ENCODE peak calls at places on chromosomes 7 and 10, in four cellular contexts. S, O, N and Z are unnamed samples.
A peak's percentile ranks its signal among the peaks of the same experiment; 100 is the strongest.

GRCh38 chr10:74949843-74950765 is 123.7 kb downstream of the KAT6B start:
- DNase-seq in O (no peak), S (peak; percentile 27), N (no peak), Z (no peak)

GRCh38 chr7:141695803-141696289 is 6.1 kb downstream of the DENND11 start:
- DNase-seq in S (no peak), N (no peak), O (no peak), Z (no peak)

GRCh38 chr10:63720689-63721088 is 199.5 kb downstream of the REEP3 start:
- DNase-seq in N (no peak), O (no peak), S (no peak), Z (no peak)

GRCh38 chr7:80520199-80520598 is 8.3 kb upstream of the GNAT3 start:
- DNase-seq in N (no peak), O (no peak), S (no peak), Z (no peak)

GRCh38 chr7:108222236-108222892 is 92.2 kb upstream of the LAMB4 start:
- DNase-seq in S (peak; percentile 40), O (no peak), N (no peak), Z (no peak)

GRCh38 chr7:2519119-2519930 is at the start of gene LFNG:
- DNase-seq in N (peak; percentile 96), S (peak; percentile 71), O (no peak), Z (peak; percentile 49)

GRCh38 chr10:42961776-42962119 is 115.1 kb upstream of the RET start:
- DNase-seq in O (no peak), S (no peak), N (no peak), Z (no peak)

GRCh38 chr7:157693071-157693520 is 356.3 kb downstream of the DNAJB6 start:
- DNase-seq in N (no peak), S (no peak), O (no peak), Z (no peak)

GRCh38 chr10:97204826-97205679 is 19.3 kb upstream of the SLIT1 start:
- DNase-seq in N (no peak), S (no peak), O (no peak), Z (no peak)

GRCh38 chr7:129576138-129576537 is 35.4 kb upstream of the NRF1 start:
- DNase-seq in S (no peak), N (no peak), O (no peak), Z (no peak)

GRCh38 chr10:114208351-114208750 is 29.2 kb downstream of the TDRD1 start:
- DNase-seq in S (no peak), N (no peak), O (no peak), Z (no peak)

GRCh38 chr10:61626209-61626608 is 36.5 kb upstream of the CABCOCO1 start:
- DNase-seq in S (no peak), O (no peak), N (no peak), Z (no peak)
- TF ChIP-seq CTCF in S (no peak), O (no peak), N (no peak), Z (no peak)

DNA sequence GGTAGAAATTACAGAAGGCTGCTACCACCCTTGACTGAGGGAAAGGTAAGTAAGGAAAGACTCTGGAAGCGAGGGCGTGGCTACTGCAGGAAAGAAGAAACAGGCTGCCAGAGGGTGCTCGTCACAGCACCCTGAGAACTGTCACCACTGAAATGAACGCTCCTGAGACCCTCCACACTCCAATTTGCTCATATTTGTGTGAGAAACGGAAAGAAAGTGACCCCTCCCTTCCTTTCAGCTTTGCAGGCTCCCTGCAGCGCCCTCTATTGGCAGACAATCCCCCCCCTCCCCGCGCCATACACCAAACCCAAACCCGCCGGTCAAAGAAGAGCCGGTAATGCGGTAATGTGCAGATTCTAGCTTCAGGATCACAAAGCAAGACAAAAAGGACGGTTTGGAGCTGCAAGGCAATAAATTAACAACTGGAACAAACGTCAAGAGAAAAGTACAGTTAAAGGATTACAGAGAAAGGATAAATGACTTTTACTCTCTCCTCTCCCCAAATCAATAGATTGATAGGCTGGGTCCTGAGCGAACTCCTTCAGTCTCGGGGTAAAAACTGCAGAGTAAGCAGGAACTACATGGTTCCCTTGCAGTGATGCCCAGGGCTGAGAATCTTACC is 47.7 kb downstream of the STEAP1B start:
- DNase-seq in N (peak; percentile 76), S (peak; percentile 26), O (no peak), Z (no peak)
- H3K4me3 ChIP-seq in N (no peak overlapping the region), S (no peak overlapping the region), O (peak overlapping the region; percentile 35), Z (peak overlapping the region; percentile 8)

DNA sequence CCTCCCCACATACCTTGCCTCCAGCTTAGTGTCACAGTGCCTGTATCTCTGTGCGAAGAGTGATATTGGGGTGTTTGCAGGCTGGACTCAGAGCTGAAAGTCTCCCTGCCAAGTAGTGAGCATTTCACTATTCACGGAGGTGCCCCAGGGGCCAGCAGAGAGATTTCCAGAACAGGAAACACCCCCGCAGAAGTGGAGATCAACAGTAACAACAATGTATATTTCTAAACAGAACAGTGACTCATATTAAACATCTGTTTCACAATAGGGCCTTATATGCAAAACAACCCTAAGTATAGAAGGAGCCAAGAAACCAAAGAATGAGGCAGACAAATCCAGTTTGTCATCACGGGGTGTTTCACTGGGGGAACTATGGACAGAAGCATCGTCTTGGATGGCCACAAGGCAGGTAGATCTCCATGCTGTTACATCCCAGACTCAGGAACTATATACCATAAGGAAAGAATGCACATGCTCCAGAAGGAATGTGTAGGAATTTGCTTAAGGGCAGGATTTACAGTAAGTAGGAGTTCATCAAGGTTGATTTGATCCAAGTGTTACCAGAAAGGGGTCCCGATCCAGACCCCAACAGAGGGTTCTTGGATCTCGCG is 29.3 kb upstream of the CCL24 start:
- DNase-seq in N (peak; percentile 39), S (peak; percentile 85), O (peak; percentile 40), Z (peak; percentile 63)
- TF ChIP-seq CTCF in N (no peak), S (no peak), O (no peak), Z (no peak)

GRCh38 chr10:116486774-116487448 is 58.8 kb upstream of the PNLIP start:
- DNase-seq in S (no peak), O (no peak), N (no peak), Z (no peak)
- H3K4me3 ChIP-seq in S (no peak overlapping the region), O (no peak overlapping the region), N (no peak overlapping the region), Z (no peak overlapping the region)

GRCh38 chr7:70113543-70113942 is 515.3 kb downstream of the AUTS2 start:
- DNase-seq in S (no peak), N (no peak), O (no peak), Z (no peak)

GRCh38 chr7:70113078-70113477 is 514.8 kb downstream of the AUTS2 start:
- DNase-seq in N (no peak), S (no peak), O (no peak), Z (no peak)

GRCh38 chr7:70114854-70115253 is 516.6 kb downstream of the AUTS2 start:
- DNase-seq in S (no peak), O (no peak), N (no peak), Z (no peak)

GRCh38 chr7:70116244-70116643 is 518.0 kb downstream of the AUTS2 start:
- DNase-seq in O (no peak), S (no peak), N (no peak), Z (no peak)

GRCh38 chr7:70116867-70117266 is 518.6 kb downstream of the AUTS2 start:
- DNase-seq in N (no peak), S (no peak), O (no peak), Z (no peak)
- TF ChIP-seq CTCF in N (no peak), S (no peak), O (no peak), Z (no peak)

GRCh38 chr10:91009121-91009520 is 88.2 kb upstream of the ANKRD1 start:
- DNase-seq in O (no peak), S (no peak), N (no peak), Z (no peak)
- H3K4me3 ChIP-seq in O (no peak overlapping the region), S (no peak overlapping the region), N (no peak overlapping the region), Z (no peak overlapping the region)